ENCODE peak calls at places on chromosomes 5 and 9, in nine cellular contexts. S is HCT116; M is AG04449; Y is heart right ventricle; K is lower leg skin; V is CD8-positive, alpha-beta memory T cell; F is kidney epithelial cell; O is uterus; H is lower lobe of right lung. Q is an unnamed sample.

GRCh38 chr9:117258201-117258866 is 156.5 kb downstream of the ASTN2 start:
- DNase-seq in Y (no peak), S (no peak), H (no peak), K (no peak), V (no peak), F (no peak), O (no peak), M (no peak), Q (no peak)

GRCh38 chr9:16610538-16610937 is 259.9 kb downstream of the BNC2 start:
- DNase-seq in F (no peak), Y (no peak), K (no peak), S (no peak), V (no peak), M (no peak), H (no peak), O (no peak), Q (no peak)

GRCh38 chr9:25704800-25705199 is 26.6 kb upstream of the TUSC1 start:
- DNase-seq in M (no peak), H (no peak), Y (no peak), V (no peak), F (no peak), K (no peak), O (no peak), S (no peak), Q (no peak)

GRCh38 chr5:73117088-73117755 is 3.2 kb upstream of the TMEM171 start:
- DNase-seq in O (no peak), H (peak), Y (no peak), M (no peak), F (no peak), V (no peak), S (no peak), K (peak), Q (no peak)

GRCh38 chr5:10760033-10760975 is 730 bp downstream of the DAP start:
- DNase-seq in K (peak), S (peak), O (peak), Y (peak), F (no peak), H (peak), M (no peak), V (no peak), Q (no peak)

GRCh38 chr9:13863112-13863511 is 450.8 kb downstream of the NFIB start:
- DNase-seq in F (no peak), O (peak), Y (peak), K (no peak), V (no peak), M (no peak), H (no peak), S (no peak), Q (no peak)

GRCh38 chr9:13128266-13128825 is 151.1 kb downstream of the MPDZ start:
- DNase-seq in K (no peak), M (no peak), H (no peak), O (no peak), Y (no peak), F (no peak), V (no peak), S (no peak), Q (no peak)

GRCh38 chr5:90020575-90021535 is 388.7 kb downstream of the CETN3 start:
- DNase-seq in S (peak), M (peak), Y (no peak), V (no peak), H (no peak), O (no peak), K (no peak), F (peak), Q (peak)

GRCh38 chr9:757246-757881 is 84.1 kb upstream of the DMRT1 start:
- DNase-seq in O (peak), Y (peak), S (peak), F (no peak), V (no peak), H (no peak), M (no peak), K (peak), Q (no peak)

GRCh38 chr9:126915846-126916543 is 1.4 kb downstream of the RALGPS1 start:
- DNase-seq in Y (no peak), M (no peak), V (no peak), K (no peak), O (no peak), H (no peak), S (no peak), F (no peak), Q (no peak)

GRCh38 chr9:107487521-107488399 is 1.8 kb downstream of the KLF4 start:
- DNase-seq in H (peak), Y (peak), V (no peak), M (no peak), O (peak), F (no peak), S (no peak), K (peak), Q (no peak)

GRCh38 chr9:128034821-128035764 is 32.0 kb downstream of the NAIF1 start:
- DNase-seq in S (peak), F (peak), M (no peak), K (peak), V (peak), Y (peak), H (peak), O (peak), Q (peak)

GRCh38 chr9:33161011-33161588 is 6.0 kb downstream of the B4GALT1 start:
- DNase-seq in O (peak), M (peak), H (peak), Y (peak), F (peak), V (peak), S (peak), K (peak), Q (no peak)

GRCh38 chr5:74017786-74018211 is 391.8 kb downstream of the ARHGEF28 start:
- DNase-seq in K (no peak), M (no peak), S (peak), F (peak), Y (no peak), O (no peak), V (no peak), H (no peak), Q (no peak)

GRCh38 chr5:167296056-167296455 is 995.4 kb upstream of the WWC1 start:
- DNase-seq in S (no peak), F (no peak), H (no peak), K (no peak), M (no peak), O (no peak), Y (no peak), V (no peak), Q (no peak)

GRCh38 chr9:112203536-112203935 is 28.4 kb upstream of the SUSD1 start:
- DNase-seq in F (no peak), K (no peak), H (no peak), Y (no peak), S (no peak), O (no peak), M (no peak), V (no peak), Q (no peak)

GRCh38 chr5:122471031-122471751 is 159.2 kb downstream of the SNCAIP start:
- DNase-seq in S (no peak), Y (no peak), O (no peak), H (no peak), K (no peak), F (no peak), M (no peak), V (no peak), Q (no peak)

GRCh38 chr9:32625320-32625719 is 10.1 kb downstream of the TAF1L start:
- DNase-seq in F (no peak), S (no peak), H (no peak), Y (no peak), K (no peak), O (no peak), V (no peak), M (no peak), Q (no peak)

GRCh38 chr5:129972774-129973173 is 68.5 kb downstream of the CHSY3 start:
- DNase-seq in V (no peak), O (no peak), M (no peak), Y (no peak), H (no peak), S (no peak), F (no peak), K (no peak), Q (no peak)

GRCh38 chr5:119386945-119387344 is 31.1 kb downstream of the TNFAIP8 start:
- DNase-seq in O (peak), F (no peak), Y (peak), S (no peak), M (no peak), V (no peak), H (no peak), K (no peak), Q (no peak)

GRCh38 chr5:122067330-122067885 is 10.7 kb downstream of the LOX start:
- DNase-seq in F (no peak), O (no peak), V (no peak), Y (no peak), K (no peak), H (no peak), M (no peak), S (no peak), Q (no peak)

GRCh38 chr5:13250450-13251291 is 693.8 kb downstream of the DNAH5 start:
- DNase-seq in M (no peak), K (no peak), F (no peak), V (no peak), H (no peak), Y (no peak), S (no peak), O (no peak), Q (no peak)

GRCh38 chr9:131732636-131733340 is 7.1 kb downstream of the RAPGEF1 start:
- DNase-seq in F (no peak), S (no peak), O (no peak), V (peak), Y (no peak), K (no peak), H (peak), M (no peak), Q (no peak)

GRCh38 chr5:126499742-126500396 is 76.7 kb downstream of the GRAMD2B start:
- DNase-seq in H (no peak), O (no peak), F (no peak), K (no peak), S (peak), Y (no peak), M (no peak), V (peak), Q (peak)

GRCh38 chr5:34736445-34737119 is 80.5 kb downstream of the RAI14 start:
- DNase-seq in M (no peak), K (no peak), S (peak), H (no peak), Y (no peak), O (no peak), V (no peak), F (no peak), Q (no peak)

GRCh38 chr5:179313849-179314521 is 31.3 kb downstream of the ADAMTS2 start:
- DNase-seq in V (peak), F (no peak), S (no peak), K (peak), M (peak), O (peak), Y (peak), H (peak), Q (no peak)

GRCh38 chr9:79559501-79560181 is 12.1 kb upstream of the TLE4 start:
- DNase-seq in H (no peak), O (no peak), M (no peak), S (no peak), K (no peak), Y (no peak), F (no peak), V (no peak), Q (no peak)

GRCh38 chr5:6482735-6483134 is 34.1 kb downstream of the UBE2QL1 start:
- DNase-seq in V (no peak), H (no peak), M (no peak), S (no peak), K (no peak), Y (no peak), F (no peak), O (no peak), Q (no peak)

GRCh38 chr5:85010014-85010562 is 625.4 kb upstream of the EDIL3 start:
- DNase-seq in O (no peak), K (no peak), H (no peak), Y (no peak), S (no peak), V (no peak), F (no peak), M (no peak), Q (no peak)

GRCh38 chr5:77844408-77845272 is 68.5 kb upstream of the TBCA start:
- DNase-seq in O (no peak), H (no peak), K (no peak), V (no peak), M (no peak), F (no peak), Y (no peak), S (no peak), Q (no peak)

GRCh38 chr5:68565427-68565826 is 349.9 kb downstream of the PIK3R1 start:
- DNase-seq in K (no peak), Y (no peak), M (no peak), F (no peak), O (no peak), S (no peak), H (no peak), V (no peak), Q (peak)

GRCh38 chr9:83669067-83669466 is 38.7 kb downstream of the UBQLN1 start:
- DNase-seq in M (no peak), Y (no peak), K (no peak), F (no peak), H (no peak), V (no peak), S (no peak), O (no peak), Q (no peak)

GRCh38 chr9:72315510-72316287 is 49.3 kb downstream of the ZFAND5 start:
- DNase-seq in S (no peak), Y (no peak), O (no peak), F (peak), V (no peak), H (peak), M (no peak), K (no peak), Q (no peak)

DNA sequence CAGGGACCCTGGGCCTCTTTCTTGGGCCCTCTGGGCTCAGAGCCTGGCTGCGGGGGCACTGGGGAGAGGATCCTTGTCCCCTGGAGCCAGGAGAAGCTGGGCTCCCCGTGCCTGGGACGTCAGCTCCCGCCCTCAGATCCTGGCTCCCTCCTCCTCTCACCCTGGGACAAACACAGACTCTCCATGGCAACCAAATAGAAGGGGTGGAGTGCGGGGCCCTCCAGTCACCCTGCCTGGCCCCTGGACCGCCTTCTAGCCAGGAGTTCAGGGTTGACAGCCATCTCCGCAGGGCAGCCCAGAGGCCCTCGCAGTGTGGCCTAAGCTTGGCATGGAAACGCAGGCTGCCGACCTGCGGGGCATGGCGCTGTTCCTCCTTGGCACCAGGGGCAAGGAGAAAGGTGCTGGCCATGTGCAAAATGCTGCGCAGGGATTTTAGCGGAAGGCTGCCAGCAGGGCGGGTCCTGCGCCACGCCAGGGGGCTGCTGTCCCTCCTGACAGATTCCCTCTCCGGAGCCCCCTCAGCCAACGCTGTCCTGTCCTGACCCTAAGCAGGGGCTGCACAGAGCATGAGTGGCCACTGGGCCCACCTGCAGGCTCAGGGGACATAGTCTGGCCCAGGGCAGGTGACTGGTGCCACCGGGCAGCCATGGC is 1.0 kb downstream of the ZDHHC11 start:
- DNase-seq in H (peak), K (peak), S (no peak), Y (peak), F (no peak), O (peak), M (no peak), V (peak), Q (no peak)
- H3K4me3 ChIP-seq in H (peak), K (no peak), S (no peak), Y (peak), F (no peak), O (no peak), M (no peak), V (no peak), Q (no peak)

GRCh38 chr5:172959824-172960799 is 888 bp downstream of the RPL26L1 start:
- DNase-seq in K (peak), F (no peak), Y (no peak), O (no peak), H (no peak), S (no peak), M (no peak), V (no peak), Q (no peak)

GRCh38 chr5:172957458-172957857 is 1.8 kb upstream of the RPL26L1 start:
- DNase-seq in F (no peak), H (no peak), S (no peak), Y (no peak), O (no peak), K (no peak), M (no peak), V (no peak), Q (no peak)

GRCh38 chr5:172956936-172957335 is 2.3 kb upstream of the RPL26L1 start:
- DNase-seq in K (no peak), V (no peak), M (no peak), S (no peak), H (no peak), Y (no peak), O (no peak), F (no peak), Q (no peak)

GRCh38 chr5:172956228-172956627 is 3.0 kb upstream of the RPL26L1 start:
- DNase-seq in H (no peak), F (no peak), V (no peak), Y (no peak), M (no peak), O (no peak), S (no peak), K (no peak), Q (no peak)

GRCh38 chr5:172958268-172959046 is 767 bp upstream of the RPL26L1 start:
- DNase-seq in Y (peak), V (peak), F (no peak), S (peak), M (no peak), H (peak), O (peak), K (peak), Q (no peak)
- H3K4me3 ChIP-seq in Y (peak), V (peak), F (peak), S (peak), M (peak), H (peak), O (peak), K (peak), Q (peak)

GRCh38 chr5:109740329-109740728 is 50.6 kb downstream of the MAN2A1 start:
- DNase-seq in V (no peak), F (peak), S (no peak), H (no peak), O (no peak), M (no peak), K (no peak), Y (no peak), Q (no peak)

GRCh38 chr5:109744261-109744660 is 54.5 kb downstream of the MAN2A1 start:
- DNase-seq in Y (no peak), V (no peak), K (no peak), S (no peak), H (no peak), F (no peak), M (no peak), O (no peak), Q (no peak)

GRCh38 chr5:109741390-109741789 is 51.7 kb downstream of the MAN2A1 start:
- DNase-seq in K (no peak), F (no peak), M (no peak), S (no peak), H (no peak), V (no peak), O (no peak), Y (no peak), Q (no peak)

GRCh38 chr5:109743770-109744212 is 54.1 kb downstream of the MAN2A1 start:
- DNase-seq in F (peak), K (no peak), S (no peak), H (no peak), M (peak), V (no peak), O (no peak), Y (no peak), Q (no peak)

GRCh38 chr5:109743041-109743531 is 53.4 kb downstream of the MAN2A1 start:
- DNase-seq in F (no peak), M (no peak), H (no peak), V (no peak), S (no peak), K (no peak), Y (no peak), O (no peak), Q (no peak)
- H3K4me3 ChIP-seq in F (no peak), M (no peak), H (no peak), V (no peak), S (no peak), K (no peak), Y (peak), O (no peak), Q (no peak)

GRCh38 chr5:141557681-141558136 is 61.1 kb downstream of the DIAPH1 start:
- DNase-seq in Y (peak), O (peak), S (peak), H (peak), K (peak), V (peak), F (peak), M (peak), Q (peak)
- H3K4me3 ChIP-seq in Y (peak), O (peak), S (peak), H (no peak), K (no peak), V (no peak), F (no peak), M (peak), Q (no peak)

Q was measured in GM12864.